ENCODE peak calls at places on chromosome 7, in five cellular contexts. G, R, W, C and E are unnamed samples.

GRCh38 chr7:80896856-80897598 is 21.8 kb downstream of the SEMA3C start:
- DNase-seq in G (no peak), R (no peak), W (no peak), C (no peak), E (no peak)

GRCh38 chr7:8149222-8149621 is 112.7 kb downstream of the ICA1 start:
- DNase-seq in G (no peak), R (no peak), W (no peak), C (no peak), E (no peak)

GRCh38 chr7:148084138-148084537 is 506.4 kb upstream of the C7orf33 start:
- DNase-seq in G (no peak), R (peak; percentile 80), W (no peak), C (peak; percentile 83), E (peak; percentile 17)

GRCh38 chr7:41047789-41048191 is 655.1 kb downstream of the INHBA start:
- DNase-seq in G (no peak), R (no peak), W (no peak), C (no peak), E (peak; percentile 66)

GRCh38 chr7:83984076-83984475 is 210.5 kb downstream of the SEMA3A start:
- DNase-seq in G (no peak), R (no peak), W (no peak), C (no peak), E (no peak)

GRCh38 chr7:30366606-30367005 is 82.2 kb downstream of the ZNRF2 start:
- DNase-seq in G (no peak), R (no peak), W (no peak), C (no peak), E (no peak)

GRCh38 chr7:22419488-22419887 is 62.5 kb upstream of the RAPGEF5 start:
- DNase-seq in G (no peak), R (no peak), W (no peak), C (no peak), E (no peak)

GRCh38 chr7:28062197-28062988 is 118.2 kb downstream of the JAZF1 start:
- DNase-seq in G (no peak), R (peak; percentile 92), W (peak; percentile 48), C (peak; percentile 81), E (no peak)

GRCh38 chr7:141551080-141551772 is at the start of gene AGK:
- DNase-seq in G (peak; percentile 71), R (peak; percentile 76), W (peak; percentile 85), C (peak; percentile 72), E (peak; percentile 42)

GRCh38 chr7:84712326-84712725 is 474.5 kb downstream of the SEMA3D start:
- DNase-seq in G (no peak), R (no peak), W (no peak), C (no peak), E (no peak)

GRCh38 chr7:17058568-17058967 is 176.8 kb upstream of the AGR3 start:
- DNase-seq in G (no peak), R (no peak), W (no peak), C (no peak), E (no peak)

GRCh38 chr7:5525271-5526189 is 101.9 kb upstream of the TNRC18 start:
- DNase-seq in G (peak; percentile 17), R (no peak), W (no peak), C (no peak), E (no peak)